ENCODE peak calls at places on chromosomes 3 and 15, in ten cellular contexts. O, S, G, M, V, E, F, C, U and X are unnamed samples.
A peak's percentile ranks its signal among the peaks of the same experiment; 100 is the strongest.

GRCh38 chr3:53218136-53218535 is 37.7 kb downstream of the TKT start:
- DNase-seq in O (no peak), S (no peak), G (peak; percentile 44), M (no peak), V (no peak), E (no peak), F (no peak), C (no peak), U (no peak), X (no peak)

GRCh38 chr15:37135225-37135624 is 34.9 kb upstream of the MEIS2 start:
- DNase-seq in O (no peak), S (no peak), G (no peak), M (no peak), V (peak; percentile 9), E (no peak), F (no peak), C (no peak), U (no peak), X (no peak)

GRCh38 chr3:41418961-41419691 is 219.8 kb downstream of the CTNNB1 start:
- DNase-seq in O (no peak), S (peak; percentile 33), G (no peak), M (no peak), V (peak; percentile 32), E (no peak), F (no peak), C (no peak), U (no peak), X (no peak)

GRCh38 chr3:62361261-62361660 is 12.1 kb downstream of the FEZF2 start:
- DNase-seq in O (no peak), S (no peak), G (no peak), M (no peak), V (no peak), E (no peak), F (no peak), C (no peak), U (no peak), X (no peak)

GRCh38 chr3:23062582-23062981 is 140.5 kb upstream of the UBE2E2 start:
- DNase-seq in O (no peak), S (no peak), G (no peak), M (no peak), V (no peak), E (no peak), F (no peak), C (no peak), U (no peak), X (no peak)

GRCh38 chr15:67413770-67414429 is 107.0 kb upstream of the C15orf61 start:
- DNase-seq in O (no peak), S (peak; percentile 54), G (no peak), M (peak; percentile 33), V (no peak), E (no peak), F (no peak), C (no peak), U (no peak), X (no peak)

GRCh38 chr3:193780810-193781472 is 187.9 kb downstream of the OPA1 start:
- DNase-seq in O (peak; percentile 90), S (peak; percentile 84), G (peak; percentile 60), M (peak; percentile 23), V (peak; percentile 94), E (peak; percentile 45), F (peak; percentile 35), C (peak; percentile 77), U (peak; percentile 74), X (peak; percentile 55)

GRCh38 chr3:141228385-141228784 is 3.2 kb upstream of the PXYLP1 start:
- DNase-seq in O (no peak), S (no peak), G (no peak), M (no peak), V (no peak), E (no peak), F (no peak), C (no peak), U (no peak), X (no peak)

GRCh38 chr3:146019508-146019907 is 141.5 kb downstream of the PLOD2 start:
- DNase-seq in O (no peak), S (no peak), G (no peak), M (no peak), V (peak; percentile 48), E (no peak), F (no peak), C (no peak), U (no peak), X (no peak)

GRCh38 chr15:77426377-77426776 is 5.7 kb downstream of the HMG20A start:
- DNase-seq in O (no peak), S (no peak), G (no peak), M (no peak), V (no peak), E (no peak), F (no peak), C (no peak), U (no peak), X (no peak)

GRCh38 chr15:88031461-88031860 is 225.1 kb downstream of the NTRK3 start:
- DNase-seq in O (no peak), S (no peak), G (no peak), M (no peak), V (no peak), E (no peak), F (no peak), C (no peak), U (no peak), X (no peak)

GRCh38 chr3:14388200-14388599 is 14.2 kb upstream of the SLC6A6 start:
- DNase-seq in O (no peak), S (no peak), G (peak; percentile 37), M (no peak), V (no peak), E (no peak), F (no peak), C (no peak), U (no peak), X (no peak)

GRCh38 chr3:122691195-122691594 is 10.6 kb downstream of the PARP14 start:
- DNase-seq in O (no peak), S (peak; percentile 45), G (no peak), M (peak; percentile 37), V (no peak), E (no peak), F (no peak), C (no peak), U (no peak), X (no peak)

GRCh38 chr3:182027366-182027765 is 315.6 kb downstream of the SOX2 start:
- DNase-seq in O (no peak), S (no peak), G (no peak), M (no peak), V (peak; percentile 61), E (no peak), F (no peak), C (no peak), U (no peak), X (no peak)

DNA sequence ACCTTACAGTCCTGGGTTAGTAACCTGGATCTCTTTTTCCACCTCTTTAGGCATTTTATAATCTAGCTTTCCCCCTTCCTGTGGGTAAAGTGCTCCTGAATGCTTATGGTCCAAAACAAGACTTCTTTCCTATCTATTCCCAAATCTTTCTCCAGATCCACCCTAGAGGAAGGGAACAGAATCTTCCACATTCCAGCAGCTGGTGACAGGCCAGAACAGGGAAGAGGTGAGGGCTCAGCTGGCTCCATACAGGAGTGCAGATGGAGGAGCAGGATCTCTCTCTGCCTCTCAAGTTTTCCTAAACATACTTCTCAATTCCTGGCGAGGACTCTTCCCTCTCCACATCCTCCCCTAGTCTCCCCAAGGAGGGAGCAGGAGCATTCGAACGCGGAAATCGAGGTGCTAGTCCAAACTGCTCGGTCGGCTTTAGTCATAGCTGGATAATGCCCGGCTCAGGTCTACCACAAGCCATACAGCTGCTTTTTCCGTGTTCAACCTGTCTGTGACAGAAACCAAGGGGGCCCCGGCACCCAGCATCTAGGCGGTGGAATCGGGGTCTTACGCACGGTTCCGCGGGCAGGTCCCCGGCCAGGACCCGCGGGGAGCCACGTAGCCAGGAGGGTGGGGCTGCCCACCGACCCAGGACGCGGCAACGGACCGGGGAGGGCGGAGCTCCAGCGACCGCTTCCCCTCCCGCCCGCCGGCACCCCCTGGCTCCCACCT is 4.0 kb downstream of the RASSF1 start:
- DNase-seq in O (no peak), S (peak; percentile 39), G (no peak), M (no peak), V (peak; percentile 49), E (no peak), F (no peak), C (no peak), U (no peak), X (no peak)
- TF ChIP-seq CTCF in O (no peak), S (no peak), G (no peak), M (no peak), V (peak; percentile 14), E (no peak), F (no peak), C (no peak), U (no peak), X (no peak)

GRCh38 chr3:10356461-10356897 is 35.6 kb upstream of the SEC13 start:
- DNase-seq in O (no peak), S (no peak), G (no peak), M (no peak), V (no peak), E (no peak), F (no peak), C (no peak), U (no peak), X (no peak)
- TF ChIP-seq CTCF in O (no peak), S (no peak), G (no peak), M (no peak), V (no peak), E (no peak), F (no peak), C (no peak), U (no peak), X (no peak)

DNA sequence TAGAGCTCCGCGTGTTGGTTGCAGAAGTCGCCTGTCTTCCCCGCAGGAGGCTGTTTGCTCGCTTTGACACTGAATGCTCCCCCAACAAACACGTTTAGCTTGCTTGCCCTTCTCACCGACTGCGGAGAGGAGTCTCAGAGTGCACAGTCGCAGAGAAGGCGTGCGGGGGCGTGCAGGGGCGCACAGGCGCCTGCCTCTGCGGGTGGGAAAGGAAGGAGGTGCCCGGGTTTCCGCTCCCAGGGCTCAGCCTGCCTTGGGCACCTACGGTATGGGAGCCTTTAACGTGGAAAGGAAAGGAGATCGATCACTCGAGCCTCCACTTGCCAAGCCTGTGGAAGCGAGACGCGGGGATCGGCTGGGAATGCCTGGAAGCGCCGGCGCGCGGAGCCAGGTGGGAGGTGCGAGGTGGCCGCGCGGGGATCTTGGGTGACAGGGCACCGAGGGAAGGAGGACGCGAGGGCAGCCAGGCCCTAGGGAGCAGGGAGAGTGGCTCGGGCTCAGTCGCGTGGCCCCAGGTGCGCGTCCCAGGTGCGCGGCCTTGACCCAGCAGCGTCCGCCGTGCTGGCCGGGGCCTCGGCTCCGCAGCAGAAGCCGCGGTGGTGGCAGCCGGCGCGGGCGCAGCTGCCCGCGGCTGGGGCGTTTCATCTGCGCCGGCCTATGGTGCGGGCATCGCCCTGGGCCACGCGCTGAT is at the start of gene FAN1:
- DNase-seq in O (peak; percentile 62), S (peak; percentile 89), G (peak; percentile 84), M (peak; percentile 39), V (peak; percentile 85), E (peak; percentile 48), F (peak; percentile 52), C (peak; percentile 84), U (peak; percentile 85), X (peak; percentile 78)
- TF ChIP-seq CTCF in O (no peak), S (no peak), G (no peak), M (peak; percentile 10), V (no peak), E (no peak), F (no peak), C (no peak), U (no peak), X (no peak)

DNA sequence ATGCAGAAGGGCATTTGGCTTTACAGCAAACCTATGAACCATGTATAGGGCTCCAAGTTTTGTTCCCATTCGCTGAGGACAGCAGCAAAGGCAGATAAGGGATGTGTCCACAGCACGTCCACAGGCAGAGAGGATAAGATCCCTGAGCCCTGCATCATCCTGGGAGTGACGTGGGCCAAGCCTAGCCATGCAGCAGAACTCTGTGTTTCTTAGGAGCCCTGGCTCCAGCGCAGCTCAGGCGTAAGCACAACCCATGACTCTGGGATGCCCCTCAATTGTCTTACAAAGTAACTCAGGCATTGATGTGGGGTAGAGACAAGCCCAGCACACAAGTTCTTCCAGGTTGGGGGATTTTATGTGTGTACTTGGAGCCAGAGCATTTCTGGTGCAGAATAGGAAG is 194.3 kb upstream of the CTDSPL start:
- DNase-seq in O (no peak), S (no peak), G (no peak), M (no peak), V (no peak), E (no peak), F (no peak), C (no peak), U (no peak), X (no peak)
- TF ChIP-seq CTCF in O (no peak), S (no peak), G (no peak), M (no peak), V (no peak), E (no peak), F (no peak), C (no peak), U (no peak), X (no peak)